ENCODE peak calls at places on chromosomes 4 and X, in nine cellular contexts. B, C, P, R, V, I, O, E and N are unnamed samples.

GRCh38 chr4:123259676-123260428 is 136.7 kb upstream of the SPRY1 start:
- DNase-seq in B (no peak), C (no peak), P (no peak), R (no peak), V (no peak), I (no peak), O (no peak), E (no peak), N (no peak)

GRCh38 chr4:17558941-17559708 is 17.9 kb upstream of the LAP3 start:
- DNase-seq in B (no peak), C (no peak), P (no peak), R (no peak), V (no peak), I (no peak), O (no peak), E (no peak), N (no peak)

GRCh38 chrX:40172169-40172979 is 74.6 kb upstream of the BCOR start:
- DNase-seq in B (peak; percentile 27), C (no peak), P (no peak), R (no peak), V (no peak), I (peak; percentile 65), O (peak; percentile 70), E (peak; percentile 80), N (peak; percentile 89)

GRCh38 chr4:75908555-75908954 is 6.3 kb upstream of the PPEF2 start:
- DNase-seq in B (no peak), C (no peak), P (no peak), R (no peak), V (no peak), I (peak; percentile 26), O (peak; percentile 68), E (no peak), N (no peak)

GRCh38 chr4:108352664-108353308 is 184.1 kb upstream of the LEF1 start:
- DNase-seq in B (no peak), C (no peak), P (no peak), R (no peak), V (no peak), I (no peak), O (no peak), E (no peak), N (no peak)

GRCh38 chr4:37320518-37321235 is 76.1 kb downstream of the NWD2 start:
- DNase-seq in B (no peak), C (no peak), P (no peak), R (no peak), V (no peak), I (no peak), O (no peak), E (no peak), N (no peak)

GRCh38 chr4:145171919-145172318 is 8.5 kb downstream of the OTUD4 start:
- DNase-seq in B (no peak), C (no peak), P (no peak), R (no peak), V (no peak), I (no peak), O (no peak), E (no peak), N (no peak)

GRCh38 chr4:107380836-107381438 is 339.1 kb downstream of the PAPSS1 start:
- DNase-seq in B (no peak), C (no peak), P (no peak), R (no peak), V (no peak), I (peak; percentile 44), O (no peak), E (no peak), N (no peak)

GRCh38 chr4:77586953-77587383 is 18.7 kb upstream of the CXCL13 start:
- DNase-seq in B (no peak), C (no peak), P (no peak), R (no peak), V (no peak), I (no peak), O (peak; percentile 9), E (no peak), N (no peak)

GRCh38 chr4:83639849-83640493 is 104.1 kb downstream of the GPAT3 start:
- DNase-seq in B (peak; percentile 30), C (peak; percentile 45), P (peak; percentile 72), R (no peak), V (peak; percentile 53), I (peak; percentile 77), O (peak; percentile 77), E (no peak), N (no peak)

GRCh38 chr4:124018383-124019317 is 622.1 kb downstream of the SPRY1 start:
- DNase-seq in B (no peak), C (peak; percentile 23), P (no peak), R (no peak), V (no peak), I (peak; percentile 93), O (peak; percentile 76), E (peak; percentile 61), N (peak; percentile 38)

GRCh38 chrX:39777623-39778025 is 320.1 kb downstream of the BCOR start:
- DNase-seq in B (no peak), C (no peak), P (no peak), R (no peak), V (no peak), I (no peak), O (no peak), E (no peak), N (no peak)

GRCh38 chr4:10605746-10606482 is 78.7 kb downstream of the CLNK start:
- DNase-seq in B (no peak), C (no peak), P (no peak), R (no peak), V (no peak), I (peak; percentile 85), O (peak; percentile 81), E (no peak), N (no peak)

GRCh38 chr4:5772528-5773270 is 61.7 kb downstream of the EVC start:
- DNase-seq in B (peak; percentile 81), C (no peak), P (no peak), R (no peak), V (no peak), I (no peak), O (no peak), E (no peak), N (no peak)

GRCh38 chr4:171157462-171158082 is 655.6 kb upstream of the GALNTL6 start:
- DNase-seq in B (no peak), C (no peak), P (no peak), R (no peak), V (no peak), I (no peak), O (no peak), E (no peak), N (peak; percentile 30)

GRCh38 chrX:40156472-40157227 is 58.9 kb upstream of the BCOR start:
- DNase-seq in B (no peak), C (no peak), P (no peak), R (no peak), V (no peak), I (no peak), O (no peak), E (peak; percentile 61), N (no peak)

GRCh38 chr4:4752576-4753401 is 106.7 kb upstream of the MSX1 start:
- DNase-seq in B (no peak), C (no peak), P (no peak), R (no peak), V (peak; percentile 49), I (peak; percentile 55), O (no peak), E (no peak), N (no peak)

GRCh38 chr4:650951-651883 is 22.9 kb downstream of the ATP5ME start:
- DNase-seq in B (no peak), C (no peak), P (no peak), R (peak; percentile 78), V (no peak), I (no peak), O (no peak), E (peak; percentile 43), N (no peak)